ENCODE peak calls at places on chromosomes 2 and 18, in ten cellular contexts. C, I, R, J, Y, P, A, G, Z and O are unnamed samples. For H3K4me1, the result is how much of the 10 kb centered on the place peaks cover.

GRCh38 chr2:213129311-213129710 is 22.1 kb downstream of the IKZF2 start:
- DNase-seq in C (no peak), I (no peak), R (no peak), J (no peak), Y (no peak), P (no peak), A (no peak), G (no peak), Z (no peak), O (no peak)

GRCh38 chr18:8662574-8663255 is 42.6 kb upstream of the MTCL1 start:
- DNase-seq in C (no peak), I (no peak), R (no peak), J (no peak), Y (no peak), P (no peak), A (no peak), G (no peak), Z (no peak), O (no peak)

GRCh38 chr18:74242451-74243096 is 49.2 kb downstream of the CYB5A start:
- DNase-seq in C (no peak), I (no peak), R (peak), J (no peak), Y (no peak), P (no peak), A (no peak), G (peak), Z (no peak), O (no peak)

GRCh38 chr2:110720547-110720946 is 11.8 kb upstream of the ACOXL start:
- DNase-seq in C (no peak), I (no peak), R (no peak), J (no peak), Y (no peak), P (no peak), A (no peak), G (no peak), Z (no peak), O (peak)

GRCh38 chr2:127106457-127106997 is 427 bp downstream of the BIN1 start:
- DNase-seq in C (no peak), I (no peak), R (no peak), J (peak), Y (no peak), P (peak), A (peak), G (no peak), Z (no peak), O (no peak)

GRCh38 chr18:39350916-39351315 is 1785.3 kb upstream of the CELF4 start:
- DNase-seq in C (no peak), I (no peak), R (no peak), J (no peak), Y (no peak), P (no peak), A (no peak), G (no peak), Z (no peak), O (no peak)

GRCh38 chr2:216578325-216578724 is 54.9 kb upstream of the IGFBP2 start:
- DNase-seq in C (no peak), I (no peak), R (no peak), J (no peak), Y (no peak), P (peak), A (no peak), G (no peak), Z (no peak), O (no peak)

GRCh38 chr18:12373032-12373770 is 3.8 kb downstream of the AFG3L2 start:
- DNase-seq in C (no peak), I (no peak), R (peak), J (no peak), Y (no peak), P (peak), A (no peak), G (peak), Z (no peak), O (no peak)

GRCh38 chr2:61117534-61117933 is 44.5 kb upstream of the C2orf74 start:
- DNase-seq in C (no peak), I (no peak), R (no peak), J (no peak), Y (no peak), P (peak), A (no peak), G (no peak), Z (no peak), O (no peak)

GRCh38 chr2:39435254-39435653 is 1.8 kb downstream of the MAP4K3 start:
- DNase-seq in C (peak), I (no peak), R (no peak), J (no peak), Y (no peak), P (no peak), A (no peak), G (peak), Z (no peak), O (no peak)

GRCh38 chr2:37284386-37284785 is 40.2 kb downstream of the PRKD3 start:
- DNase-seq in C (no peak), I (no peak), R (no peak), J (no peak), Y (no peak), P (no peak), A (no peak), G (no peak), Z (no peak), O (no peak)

GRCh38 chr18:6044319-6044718 is 149.0 kb upstream of the TMEM200C start:
- DNase-seq in C (no peak), I (no peak), R (no peak), J (no peak), Y (no peak), P (no peak), A (no peak), G (no peak), Z (no peak), O (no peak)

GRCh38 chr18:6039055-6039454 is 143.7 kb upstream of the TMEM200C start:
- DNase-seq in C (no peak), I (no peak), R (no peak), J (no peak), Y (no peak), P (peak), A (no peak), G (no peak), Z (no peak), O (no peak)

GRCh38 chr18:6044773-6045172 is 149.5 kb upstream of the TMEM200C start:
- DNase-seq in C (no peak), I (no peak), R (no peak), J (no peak), Y (no peak), P (no peak), A (no peak), G (no peak), Z (no peak), O (no peak)
- TF ChIP-seq CTCF in C (no peak), I (peak), R (no peak), J (no peak), Y (peak), P (peak), A (no peak), G (no peak), Z (no peak), O (no peak)

DNA sequence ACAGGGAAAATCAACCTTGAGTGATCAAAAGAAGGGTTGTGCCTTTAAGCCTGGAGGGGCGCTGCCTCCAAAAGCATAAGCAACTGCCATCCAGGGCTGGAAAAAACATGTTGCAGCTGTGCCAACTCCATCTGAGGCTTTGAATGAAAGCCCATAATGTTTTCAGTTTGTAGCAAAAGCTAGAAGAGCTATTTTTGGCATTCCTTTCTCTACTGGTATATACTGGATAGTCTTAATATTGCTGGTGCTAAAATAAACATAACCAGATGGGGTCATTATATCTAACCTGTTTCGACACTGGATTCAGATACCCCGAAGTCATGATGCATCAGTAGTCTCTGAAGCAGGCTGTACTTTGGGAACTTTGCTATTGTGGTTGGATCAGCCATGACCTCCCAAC is 25.1 kb downstream of the ANXA4 start:
- DNase-seq in C (no peak), I (no peak), R (no peak), J (no peak), Y (no peak), P (peak), A (no peak), G (no peak), Z (no peak), O (no peak)
- H3K4me1 ChIP-seq in C (half or more), I (under half), R (half or more), J (under half), Y (half or more), P (under half), A (half or more), G (under half), Z (half or more), O (under half)

DNA sequence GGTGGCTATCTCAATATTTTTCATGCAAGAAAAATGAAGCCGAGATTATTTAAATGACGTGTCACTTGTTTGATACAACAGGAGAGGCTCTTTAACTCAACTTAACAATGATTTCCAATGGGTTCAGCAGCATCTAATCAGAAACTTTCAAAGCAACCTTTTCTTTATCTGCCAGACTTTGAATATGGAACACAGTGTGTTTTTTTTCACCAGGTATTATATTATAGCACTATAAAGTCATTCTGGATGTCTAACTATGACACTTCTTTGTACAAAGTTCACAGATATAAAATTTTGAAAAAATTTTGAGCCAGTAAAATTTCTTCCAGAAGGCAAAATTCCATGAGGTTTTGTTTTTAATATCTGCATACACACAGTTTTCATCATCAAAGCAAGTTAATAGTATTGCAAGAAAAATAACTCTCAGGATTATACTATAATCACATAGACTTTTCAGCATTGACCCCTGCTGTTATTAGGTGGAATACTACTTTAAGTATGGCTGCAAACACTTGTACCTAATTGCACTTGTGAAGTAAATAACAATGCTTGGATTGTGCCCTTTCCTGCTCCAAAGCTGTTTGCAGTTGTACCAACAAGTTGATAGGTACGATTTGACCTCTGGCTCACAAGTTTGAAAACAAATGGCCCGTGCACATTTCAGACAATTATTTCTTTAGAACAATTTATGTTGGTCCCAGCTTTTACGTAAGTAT is 44.0 kb upstream of the DSG1 start:
- DNase-seq in C (no peak), I (no peak), R (no peak), J (no peak), Y (no peak), P (no peak), A (peak), G (no peak), Z (no peak), O (no peak)
- TF ChIP-seq CTCF in C (no peak), I (no peak), R (no peak), J (no peak), Y (no peak), P (no peak), A (no peak), G (no peak), Z (no peak), O (no peak)

DNA sequence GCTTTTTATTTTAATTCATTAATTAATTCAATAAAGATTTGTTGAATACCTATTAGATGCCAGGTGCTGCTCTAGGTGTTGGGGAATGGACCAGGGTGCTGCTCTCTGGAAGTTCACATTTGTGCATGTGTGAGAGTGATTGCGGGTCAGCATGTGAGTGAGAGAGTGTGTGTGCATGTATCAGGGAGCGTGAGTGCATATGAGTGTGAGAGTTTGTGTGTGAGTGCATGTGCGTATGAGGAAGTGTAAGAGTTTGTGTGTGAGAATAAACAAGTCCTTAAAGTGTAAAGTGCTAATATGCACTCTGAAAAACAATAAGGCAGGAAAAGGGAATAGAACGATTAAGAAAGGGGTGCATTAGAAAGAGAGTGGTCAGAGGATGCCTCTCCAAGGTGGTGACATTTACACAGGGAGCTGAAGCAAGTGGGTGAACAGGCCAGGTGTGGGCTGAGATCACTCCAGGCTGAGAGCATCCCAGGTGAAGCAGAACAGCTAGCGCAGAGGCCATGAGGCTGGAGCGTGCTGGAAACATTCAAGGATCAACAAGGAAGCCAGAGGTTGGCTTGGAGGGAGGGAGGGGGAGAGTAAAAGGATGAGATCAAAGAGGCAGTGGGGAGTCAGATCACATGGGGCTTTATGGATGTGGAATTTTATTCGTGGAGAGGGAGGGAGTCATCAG is 50.5 kb upstream of the SLC1A4 start:
- DNase-seq in C (no peak), I (no peak), R (no peak), J (no peak), Y (no peak), P (no peak), A (no peak), G (no peak), Z (no peak), O (no peak)
- H3K4me1 ChIP-seq in C (under half), I (half or more), R (under half), J (under half), Y (under half), P (under half), A (under half), G (under half), Z (under half), O (under half)

DNA sequence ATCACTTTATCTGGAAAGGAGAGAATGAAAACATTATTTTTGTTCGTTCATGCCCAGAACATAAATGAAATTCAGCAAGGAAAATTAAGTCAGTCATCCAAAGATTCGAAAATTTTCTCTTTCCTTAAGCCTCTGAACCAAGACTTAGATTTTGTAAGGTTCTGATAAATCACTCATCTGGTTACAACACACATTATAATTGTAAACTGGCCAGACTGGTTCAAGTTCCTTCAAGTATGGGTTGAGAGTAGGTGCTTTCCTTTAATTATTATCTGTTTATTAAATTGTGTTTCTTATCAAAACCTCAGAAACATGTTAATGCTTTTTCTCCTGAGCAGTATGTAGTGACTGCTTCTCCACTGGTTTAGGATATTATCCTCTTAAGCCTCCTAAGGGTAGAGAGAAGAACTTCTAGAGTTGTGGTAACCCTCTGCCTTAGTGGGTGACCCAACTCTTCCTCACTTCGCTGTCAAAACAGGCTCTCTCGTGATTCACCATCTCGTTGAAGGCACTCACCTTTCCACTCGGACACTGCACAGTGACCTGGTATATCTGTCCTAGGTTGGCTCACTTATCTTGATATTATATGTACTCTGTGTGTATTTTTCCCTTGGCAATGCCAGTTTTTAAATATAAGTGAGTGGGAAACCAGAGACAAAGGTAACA is 325.9 kb downstream of the PAX3 start:
- DNase-seq in C (no peak), I (no peak), R (no peak), J (no peak), Y (peak), P (no peak), A (no peak), G (no peak), Z (no peak), O (no peak)
- TF ChIP-seq CTCF in C (no peak), I (no peak), R (no peak), J (no peak), Y (no peak), P (no peak), A (no peak), G (no peak), Z (no peak), O (no peak)

DNA sequence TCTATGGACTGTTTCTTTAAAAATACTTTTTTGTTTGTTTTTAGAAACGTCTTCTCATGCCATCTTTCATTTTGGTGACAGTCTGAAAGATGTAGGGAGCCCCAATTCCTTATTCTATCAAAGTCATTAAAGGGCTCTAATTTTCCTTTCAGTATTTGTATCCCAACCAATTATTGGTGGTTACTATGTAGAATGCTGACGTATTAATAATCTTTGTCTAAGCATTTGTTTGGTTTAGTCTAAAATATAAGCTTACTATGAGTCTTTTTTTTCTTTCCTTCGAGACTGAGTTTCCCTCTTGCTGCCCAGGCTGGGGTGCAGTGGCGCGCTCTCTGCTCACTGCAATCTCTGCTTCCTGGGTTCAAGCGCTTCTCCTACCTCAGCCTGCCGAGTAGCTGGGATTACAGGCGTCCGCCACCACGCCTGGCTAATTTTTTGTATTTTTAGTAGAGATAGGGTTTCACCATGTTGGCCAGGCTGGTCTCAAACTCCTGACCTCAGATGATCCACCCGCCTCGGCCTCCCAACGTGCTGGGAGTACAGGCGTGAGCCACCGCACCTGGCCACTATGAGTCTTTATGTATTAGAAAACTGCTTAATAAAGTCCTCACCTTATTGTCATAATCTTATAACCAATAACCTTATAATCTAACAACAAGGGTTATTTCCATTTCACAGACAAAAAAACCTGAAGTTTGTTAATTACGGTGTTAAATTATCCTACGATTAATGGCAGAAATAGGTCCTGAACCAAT is 849 bp upstream of the VRK2 start:
- DNase-seq in C (no peak), I (peak), R (no peak), J (peak), Y (no peak), P (no peak), A (no peak), G (no peak), Z (no peak), O (no peak)
- H3K4me1 ChIP-seq in C (under half), I (under half), R (under half), J (under half), Y (under half), P (under half), A (half or more), G (under half), Z (under half), O (under half)

DNA sequence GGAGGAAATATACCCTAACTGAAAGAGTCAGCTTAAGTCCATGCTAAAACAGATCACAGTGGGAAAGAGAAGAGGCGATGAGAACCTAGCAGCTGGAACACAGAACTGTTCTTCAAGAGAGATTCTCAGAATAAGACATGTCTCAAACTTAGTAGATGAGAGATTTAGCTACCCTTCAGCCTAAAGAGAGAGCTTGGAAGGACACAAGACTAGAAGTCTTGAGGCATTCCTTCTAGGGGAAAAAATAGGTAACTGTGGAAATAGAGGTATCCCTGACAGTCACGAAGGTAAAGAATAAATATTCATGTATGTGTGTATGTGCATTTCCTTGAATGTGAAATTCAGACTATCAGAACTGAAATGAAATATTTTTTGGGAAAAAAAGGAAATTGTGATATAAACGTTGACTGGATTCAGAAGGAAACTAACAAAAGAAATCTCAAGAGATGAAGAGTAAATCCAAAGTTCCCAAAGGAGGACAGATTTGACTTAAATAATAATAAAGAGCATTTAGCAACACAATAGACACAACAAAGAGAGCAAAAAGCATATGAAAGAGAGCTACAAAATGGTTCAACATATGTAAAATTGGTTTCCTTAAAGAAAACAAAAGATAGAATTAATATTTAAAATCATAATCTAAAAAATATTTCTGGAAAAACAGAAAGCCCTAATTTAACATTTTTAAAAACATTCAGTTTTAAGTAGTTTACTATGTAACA is 258.7 kb downstream of the LRP1B start:
- DNase-seq in C (no peak), I (no peak), R (no peak), J (no peak), Y (no peak), P (no peak), A (no peak), G (no peak), Z (no peak), O (no peak)
- TF ChIP-seq CTCF in C (no peak), I (no peak), R (no peak), J (no peak), Y (no peak), P (no peak), A (no peak), G (no peak), Z (no peak), O (no peak)

GRCh38 chr2:102154364-102154763 is 11.8 kb downstream of the IL1R1 start:
- DNase-seq in C (no peak), I (no peak), R (no peak), J (no peak), Y (no peak), P (no peak), A (no peak), G (no peak), Z (no peak), O (no peak)
- H3K4me1 ChIP-seq in C (under half), I (under half), R (half or more), J (under half), Y (under half), P (under half), A (under half), G (under half), Z (under half), O (under half)

DNA sequence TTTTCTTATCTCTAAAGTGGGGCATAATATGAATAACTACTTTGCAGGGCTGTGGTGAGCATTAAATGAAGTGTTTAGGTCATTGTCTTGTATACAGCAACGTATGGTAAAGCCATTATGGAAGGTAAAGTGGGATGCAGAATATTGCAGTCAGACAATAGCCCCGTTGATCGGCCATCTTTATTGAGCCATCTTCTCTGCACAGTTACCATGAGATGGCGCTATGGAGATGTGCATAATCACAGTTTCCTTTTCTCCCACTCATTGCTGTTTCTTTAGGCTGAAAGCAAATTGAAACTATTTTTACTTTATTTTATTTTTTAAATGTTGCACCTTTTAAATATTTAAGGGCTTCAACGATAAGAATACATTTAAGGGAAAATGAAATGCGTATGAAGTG is 108.9 kb downstream of the THSD7B start:
- DNase-seq in C (no peak), I (peak), R (no peak), J (no peak), Y (no peak), P (no peak), A (peak), G (no peak), Z (no peak), O (no peak)
- TF ChIP-seq CTCF in C (no peak), I (peak), R (no peak), J (no peak), Y (peak), P (peak), A (no peak), G (no peak), Z (no peak), O (peak)